ENCODE peak calls at places on chromosome 2, in four cellular contexts. B is GM20000, H is BJ, C is AG04449. K is an unnamed sample.

GRCh38 chr2:27170569-27171337 is 21.9 kb downstream of the TCF23 start:
- DNase-seq in C (no peak), H (no peak), B (no peak), K (no peak)

GRCh38 chr2:40364143-40364903 is 87.6 kb downstream of the SLC8A1 start:
- DNase-seq in C (no peak), H (no peak), B (no peak), K (no peak)

GRCh38 chr2:207770602-207771404 is 1.1 kb upstream of the FZD5 start:
- DNase-seq in H (no peak), B (peak; percentile 63), C (no peak), K (no peak)

GRCh38 chr2:109438773-109439191 is 175.0 kb downstream of the SEPTIN10 start:
- DNase-seq in C (no peak), H (no peak), B (no peak), K (no peak)

GRCh38 chr2:121210691-121211090 is 74.3 kb downstream of the TFCP2L1 start:
- DNase-seq in C (no peak), B (no peak), H (no peak), K (no peak)

GRCh38 chr2:17800219-17800618 is 16.0 kb upstream of the MSGN1 start:
- DNase-seq in B (no peak), H (no peak), C (no peak), K (no peak)

GRCh38 chr2:175256806-175257585 is 75.5 kb upstream of the ATP5MC3 start:
- DNase-seq in H (no peak), B (no peak), C (no peak), K (no peak)

GRCh38 chr2:36597003-36597531 is 901 bp downstream of the FEZ2 start:
- DNase-seq in B (no peak), H (no peak), C (no peak), K (no peak)

GRCh38 chr2:231223001-231223375 is 24.6 kb downstream of the ARMC9 start:
- DNase-seq in B (no peak), H (no peak), C (no peak), K (no peak)

GRCh38 chr2:231223458-231223970 is 25.1 kb downstream of the ARMC9 start:
- DNase-seq in B (no peak), C (no peak), H (no peak), K (no peak)

GRCh38 chr2:231228223-231228622 is 29.8 kb downstream of the ARMC9 start:
- DNase-seq in C (no peak), B (peak; percentile 65), H (no peak), K (no peak)

GRCh38 chr2:231228974-231229373 is 30.5 kb downstream of the ARMC9 start:
- DNase-seq in C (no peak), B (no peak), H (no peak), K (no peak)

DNA sequence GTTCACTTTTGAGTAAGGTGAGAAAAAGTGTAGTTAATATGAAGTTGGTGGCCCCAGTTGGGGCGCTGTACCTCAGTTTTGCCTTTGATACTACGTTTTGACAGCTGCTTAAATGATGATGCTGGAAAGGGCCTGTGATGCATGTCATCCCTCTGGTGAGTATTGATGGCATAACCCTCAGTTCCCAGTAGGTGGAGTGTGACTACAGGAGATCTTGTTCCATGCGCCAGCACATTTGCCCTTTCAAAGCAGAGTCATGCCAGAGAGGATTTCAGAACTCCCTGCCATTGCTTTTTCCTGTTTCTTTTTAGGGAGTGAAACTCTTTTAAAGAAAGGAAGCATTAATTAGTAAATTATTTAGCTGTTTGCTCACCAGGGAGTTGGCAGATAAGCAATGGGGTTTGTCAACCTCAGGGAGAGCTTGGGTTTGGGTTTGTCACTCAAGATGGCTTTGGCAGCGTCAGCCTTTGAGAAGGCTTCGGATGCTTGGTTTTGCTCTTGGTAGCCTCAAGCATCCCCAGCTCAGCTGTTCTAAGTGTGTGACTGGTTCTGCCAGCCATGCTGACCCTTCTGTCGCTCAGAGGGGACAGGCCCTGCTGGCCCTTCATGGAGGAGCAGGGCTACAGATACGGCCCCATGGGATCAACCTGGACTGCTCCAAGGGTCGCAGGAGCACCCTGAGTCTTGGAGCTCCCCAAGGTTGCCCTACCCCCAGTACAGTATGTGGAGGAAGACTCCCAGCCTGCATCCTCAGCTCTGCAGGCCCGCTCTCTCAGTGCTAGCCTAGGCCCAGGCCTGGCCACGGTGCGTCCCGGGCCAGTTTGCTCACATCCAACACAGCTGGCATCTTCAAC is 29.1 kb downstream of the ARMC9 start:
- DNase-seq in C (peak; percentile 34), H (no peak), B (peak; percentile 80), K (peak; percentile 71)
- TF ChIP-seq CTCF in C (peak; percentile 86), H (peak; percentile 79), B (peak; percentile 72), K (peak; percentile 61)

DNA sequence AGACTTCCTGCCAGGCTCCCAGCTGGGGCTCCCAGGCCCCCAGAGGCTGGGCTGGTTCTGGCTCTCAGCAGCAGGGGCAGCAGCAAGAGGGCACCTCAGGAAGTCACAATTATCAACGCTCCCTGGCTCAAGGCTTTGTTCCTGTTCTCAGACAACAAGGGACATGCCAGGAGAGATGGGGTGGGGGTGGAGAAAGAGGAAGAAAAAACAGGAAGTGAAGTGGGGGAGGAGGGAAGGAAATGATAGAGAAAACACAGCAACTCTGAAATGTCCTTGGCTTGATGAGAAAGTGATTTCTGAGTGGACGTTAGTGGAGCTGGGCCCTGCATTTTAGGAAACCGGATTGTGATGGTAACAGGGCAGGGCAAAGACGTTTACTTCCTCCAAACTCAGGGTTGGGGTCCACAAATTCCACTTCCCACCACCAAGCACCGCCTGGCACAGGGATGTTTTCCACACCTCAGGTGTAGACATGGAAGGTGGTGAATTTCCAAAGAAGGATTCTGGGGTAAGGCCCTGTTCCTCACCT is 40.4 kb downstream of the CYRIA start:
- DNase-seq in B (no peak), H (no peak), C (no peak), K (no peak)
- TF ChIP-seq CTCF in B (no peak), H (no peak), C (no peak), K (no peak)

GRCh38 chr2:205696541-205697441 is 14.5 kb downstream of the NRP2 start:
- DNase-seq in B (no peak), H (no peak), C (peak; percentile 95), K (no peak)
- TF ChIP-seq CTCF in B (no peak), H (peak; percentile 33), C (peak; percentile 69), K (no peak)

DNA sequence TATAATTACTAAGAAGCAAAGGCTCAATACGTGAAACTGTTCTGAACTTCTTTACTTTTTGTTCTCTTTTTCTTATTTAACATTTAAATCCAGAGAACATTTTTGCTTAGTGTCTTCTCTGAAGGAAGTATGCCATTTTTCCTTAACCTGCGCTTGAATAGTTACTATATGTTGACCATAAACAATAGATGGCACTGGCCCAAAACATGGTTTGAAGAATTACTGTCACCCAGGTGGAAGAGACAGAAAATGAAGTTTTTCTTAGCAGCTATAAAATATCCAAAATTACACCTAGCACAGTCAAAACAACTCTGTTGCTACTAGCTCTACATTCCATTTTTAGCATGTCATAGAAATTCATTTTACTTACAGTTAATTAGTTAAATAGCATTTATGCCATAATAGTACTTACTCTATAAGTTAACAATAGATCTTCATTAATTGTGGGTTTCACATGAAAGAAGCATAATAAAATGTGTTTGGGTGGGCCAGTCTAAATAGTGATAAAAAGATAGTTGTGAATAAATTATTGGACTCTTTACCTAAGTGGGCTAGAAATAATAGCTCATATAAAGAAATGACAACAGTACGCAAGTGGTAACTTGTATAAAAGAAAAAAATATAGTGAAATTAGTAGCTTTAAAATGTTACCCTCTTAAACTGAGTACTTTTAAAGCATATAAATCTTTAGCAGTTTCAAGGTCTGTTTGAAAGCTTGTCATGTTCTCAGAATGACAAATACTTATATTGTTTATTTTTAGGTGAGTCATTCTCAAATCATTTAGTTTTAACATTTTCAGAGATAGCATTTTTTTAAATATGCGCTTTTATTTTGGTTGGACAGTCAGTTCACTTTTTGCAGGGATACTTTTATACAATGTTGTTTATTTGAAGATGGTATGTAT is 3.7 kb downstream of the ETAA1 start:
- DNase-seq in B (no peak), H (no peak), C (no peak), K (no peak)
- TF ChIP-seq CTCF in B (no peak), H (no peak), C (no peak), K (no peak)

GRCh38 chr2:117537030-117537429 is 277.5 kb upstream of the DDX18 start:
- DNase-seq in B (no peak), C (no peak), H (no peak), K (no peak)

DNA sequence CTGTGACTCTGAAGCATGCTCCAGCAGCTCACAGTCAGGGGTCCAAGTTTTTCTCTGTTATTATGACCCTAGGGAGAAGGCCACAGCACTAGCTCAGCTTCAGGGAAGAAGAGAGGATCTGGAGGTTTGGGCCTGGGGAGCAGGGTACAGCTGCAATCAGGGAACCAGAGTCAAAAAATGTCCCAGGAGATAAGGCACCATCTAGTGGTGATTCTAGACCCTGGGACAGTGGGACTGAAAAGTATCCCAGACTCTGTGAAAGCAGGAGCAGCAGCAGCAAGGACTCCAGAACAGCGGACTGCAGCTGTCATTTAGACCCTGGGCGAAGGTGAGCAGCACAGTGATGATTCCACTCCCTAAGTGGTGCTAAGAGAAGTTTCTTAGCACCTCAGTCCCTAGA is 278.4 kb upstream of the DDX18 start:
- DNase-seq in C (no peak), H (no peak), B (peak; percentile 8), K (no peak)
- TF ChIP-seq CTCF in C (no peak), H (no peak), B (peak; percentile 22), K (peak; percentile 13)